ENCODE peak calls at places on chromosome 20, in eight cellular contexts. One of them, this sample, is unnamed.

GRCh38 chr20:60199866-60200265 is 241.6 kb downstream of the CDH26 start:
- DNase-seq in D341Med: no peak
- DNase-seq in amniotic stem cell: no peak
- DNase-seq in effector CD4-positive, alpha-beta T cell: no peak
- DNase-seq in activated CD8-positive, alpha-beta T cell treated with anti-CD3 and anti-CD28 coated beads, Interleukin-2, amount 10 ng/mL, durations not matched to agents 7 days and 5 days: no peak
- DNase-seq in stimulated activated CD8-positive, alpha-beta memory T cell treated with anti-CD3 and anti-CD28 coated beads, Interleukin-2, amount 100 ng/mL, for 48 hours: no peak
- DNase-seq in SW480: no peak
- DNase-seq in neural crest cell: no peak
- DNase-seq in this sample: no peak

GRCh38 chr20:9460518-9460917 is 53.9 kb upstream of the LAMP5 start:
- DNase-seq in D341Med: no peak
- DNase-seq in amniotic stem cell: no peak
- DNase-seq in effector CD4-positive, alpha-beta T cell: no peak
- DNase-seq in activated CD8-positive, alpha-beta T cell treated with anti-CD3 and anti-CD28 coated beads, Interleukin-2, amount 10 ng/mL, durations not matched to agents 7 days and 5 days: no peak
- DNase-seq in stimulated activated CD8-positive, alpha-beta memory T cell treated with anti-CD3 and anti-CD28 coated beads, Interleukin-2, amount 100 ng/mL, for 48 hours: no peak
- DNase-seq in SW480: no peak
- DNase-seq in neural crest cell: no peak
- DNase-seq in this sample: no peak

GRCh38 chr20:57959589-57959988 is 249.8 kb upstream of the PMEPA1 start:
- DNase-seq in D341Med: no peak
- DNase-seq in amniotic stem cell: no peak
- DNase-seq in effector CD4-positive, alpha-beta T cell: no peak
- DNase-seq in activated CD8-positive, alpha-beta T cell treated with anti-CD3 and anti-CD28 coated beads, Interleukin-2, amount 10 ng/mL, durations not matched to agents 7 days and 5 days: no peak
- DNase-seq in stimulated activated CD8-positive, alpha-beta memory T cell treated with anti-CD3 and anti-CD28 coated beads, Interleukin-2, amount 100 ng/mL, for 48 hours: no peak
- DNase-seq in SW480: no peak
- DNase-seq in neural crest cell: no peak
- DNase-seq in this sample: no peak

GRCh38 chr20:20211988-20212518 is 155.9 kb upstream of the INSM1 start:
- DNase-seq in D341Med: no peak
- DNase-seq in amniotic stem cell: no peak
- DNase-seq in effector CD4-positive, alpha-beta T cell: no peak
- DNase-seq in activated CD8-positive, alpha-beta T cell treated with anti-CD3 and anti-CD28 coated beads, Interleukin-2, amount 10 ng/mL, durations not matched to agents 7 days and 5 days: no peak
- DNase-seq in stimulated activated CD8-positive, alpha-beta memory T cell treated with anti-CD3 and anti-CD28 coated beads, Interleukin-2, amount 100 ng/mL, for 48 hours: no peak
- DNase-seq in SW480: no peak
- DNase-seq in neural crest cell: no peak
- DNase-seq in this sample: no peak

GRCh38 chr20:42441196-42441861 is 748.4 kb downstream of the PTPRT start:
- DNase-seq in D341Med: no peak
- DNase-seq in amniotic stem cell: no peak
- DNase-seq in effector CD4-positive, alpha-beta T cell: no peak
- DNase-seq in activated CD8-positive, alpha-beta T cell treated with anti-CD3 and anti-CD28 coated beads, Interleukin-2, amount 10 ng/mL, durations not matched to agents 7 days and 5 days: no peak
- DNase-seq in stimulated activated CD8-positive, alpha-beta memory T cell treated with anti-CD3 and anti-CD28 coated beads, Interleukin-2, amount 100 ng/mL, for 48 hours: no peak
- DNase-seq in SW480: no peak
- DNase-seq in neural crest cell: no peak
- DNase-seq in this sample: no peak

GRCh38 chr20:22320245-22320915 is 264.0 kb downstream of the FOXA2 start:
- DNase-seq in D341Med: no peak
- DNase-seq in amniotic stem cell: no peak
- DNase-seq in effector CD4-positive, alpha-beta T cell: no peak
- DNase-seq in activated CD8-positive, alpha-beta T cell treated with anti-CD3 and anti-CD28 coated beads, Interleukin-2, amount 10 ng/mL, durations not matched to agents 7 days and 5 days: no peak
- DNase-seq in stimulated activated CD8-positive, alpha-beta memory T cell treated with anti-CD3 and anti-CD28 coated beads, Interleukin-2, amount 100 ng/mL, for 48 hours: no peak
- DNase-seq in SW480: no peak
- DNase-seq in neural crest cell: no peak
- DNase-seq in this sample: no peak

GRCh38 chr20:44646023-44646640 is 5.4 kb downstream of the ADA start:
- DNase-seq in D341Med: no peak
- DNase-seq in amniotic stem cell: no peak
- DNase-seq in effector CD4-positive, alpha-beta T cell: no peak
- DNase-seq in activated CD8-positive, alpha-beta T cell treated with anti-CD3 and anti-CD28 coated beads, Interleukin-2, amount 10 ng/mL, durations not matched to agents 7 days and 5 days: peak; percentile 67
- DNase-seq in stimulated activated CD8-positive, alpha-beta memory T cell treated with anti-CD3 and anti-CD28 coated beads, Interleukin-2, amount 100 ng/mL, for 48 hours: no peak
- DNase-seq in SW480: no peak
- DNase-seq in neural crest cell: no peak
- DNase-seq in this sample: no peak

GRCh38 chr20:63206878-63207277 is 9.1 kb downstream of the YTHDF1 start:
- DNase-seq in D341Med: no peak
- DNase-seq in amniotic stem cell: no peak
- DNase-seq in effector CD4-positive, alpha-beta T cell: no peak
- DNase-seq in activated CD8-positive, alpha-beta T cell treated with anti-CD3 and anti-CD28 coated beads, Interleukin-2, amount 10 ng/mL, durations not matched to agents 7 days and 5 days: no peak
- DNase-seq in stimulated activated CD8-positive, alpha-beta memory T cell treated with anti-CD3 and anti-CD28 coated beads, Interleukin-2, amount 100 ng/mL, for 48 hours: no peak
- DNase-seq in SW480: no peak
- DNase-seq in neural crest cell: no peak
- DNase-seq in this sample: no peak

GRCh38 chr20:59932616-59933295 is 681 bp downstream of the SYCP2 start:
- DNase-seq in D341Med: peak; percentile 16
- DNase-seq in amniotic stem cell: no peak
- DNase-seq in effector CD4-positive, alpha-beta T cell: no peak
- DNase-seq in activated CD8-positive, alpha-beta T cell treated with anti-CD3 and anti-CD28 coated beads, Interleukin-2, amount 10 ng/mL, durations not matched to agents 7 days and 5 days: no peak
- DNase-seq in stimulated activated CD8-positive, alpha-beta memory T cell treated with anti-CD3 and anti-CD28 coated beads, Interleukin-2, amount 100 ng/mL, for 48 hours: no peak
- DNase-seq in SW480: no peak
- DNase-seq in neural crest cell: no peak
- DNase-seq in this sample: no peak

GRCh38 chr20:12928755-12929401 is 79.9 kb upstream of the SPTLC3 start:
- DNase-seq in D341Med: no peak
- DNase-seq in amniotic stem cell: no peak
- DNase-seq in effector CD4-positive, alpha-beta T cell: no peak
- DNase-seq in activated CD8-positive, alpha-beta T cell treated with anti-CD3 and anti-CD28 coated beads, Interleukin-2, amount 10 ng/mL, durations not matched to agents 7 days and 5 days: no peak
- DNase-seq in stimulated activated CD8-positive, alpha-beta memory T cell treated with anti-CD3 and anti-CD28 coated beads, Interleukin-2, amount 100 ng/mL, for 48 hours: no peak
- DNase-seq in SW480: peak; percentile 64
- DNase-seq in neural crest cell: no peak
- DNase-seq in this sample: no peak

GRCh38 chr20:50824137-50824536 is 29.3 kb downstream of the BCAS4 start:
- DNase-seq in D341Med: no peak
- DNase-seq in amniotic stem cell: no peak
- DNase-seq in effector CD4-positive, alpha-beta T cell: no peak
- DNase-seq in activated CD8-positive, alpha-beta T cell treated with anti-CD3 and anti-CD28 coated beads, Interleukin-2, amount 10 ng/mL, durations not matched to agents 7 days and 5 days: no peak
- DNase-seq in stimulated activated CD8-positive, alpha-beta memory T cell treated with anti-CD3 and anti-CD28 coated beads, Interleukin-2, amount 100 ng/mL, for 48 hours: no peak
- DNase-seq in SW480: no peak
- DNase-seq in neural crest cell: no peak
- DNase-seq in this sample: no peak

GRCh38 chr20:62134735-62135231 is 8.4 kb downstream of the PSMA7 start:
- DNase-seq in D341Med: no peak
- DNase-seq in amniotic stem cell: no peak
- DNase-seq in effector CD4-positive, alpha-beta T cell: no peak
- DNase-seq in activated CD8-positive, alpha-beta T cell treated with anti-CD3 and anti-CD28 coated beads, Interleukin-2, amount 10 ng/mL, durations not matched to agents 7 days and 5 days: no peak
- DNase-seq in stimulated activated CD8-positive, alpha-beta memory T cell treated with anti-CD3 and anti-CD28 coated beads, Interleukin-2, amount 100 ng/mL, for 48 hours: no peak
- DNase-seq in SW480: no peak
- DNase-seq in neural crest cell: no peak
- DNase-seq in this sample: no peak

GRCh38 chr20:45946149-45946970 is 11.9 kb downstream of the PCIF1 start:
- DNase-seq in D341Med: no peak
- DNase-seq in amniotic stem cell: no peak
- DNase-seq in effector CD4-positive, alpha-beta T cell: no peak
- DNase-seq in activated CD8-positive, alpha-beta T cell treated with anti-CD3 and anti-CD28 coated beads, Interleukin-2, amount 10 ng/mL, durations not matched to agents 7 days and 5 days: peak; percentile 55
- DNase-seq in stimulated activated CD8-positive, alpha-beta memory T cell treated with anti-CD3 and anti-CD28 coated beads, Interleukin-2, amount 100 ng/mL, for 48 hours: no peak
- DNase-seq in SW480: peak; percentile 43
- DNase-seq in neural crest cell: no peak
- DNase-seq in this sample: no peak

GRCh38 chr20:61608275-61609085 is 356.4 kb downstream of the CDH4 start:
- DNase-seq in D341Med: no peak
- DNase-seq in amniotic stem cell: no peak
- DNase-seq in effector CD4-positive, alpha-beta T cell: no peak
- DNase-seq in activated CD8-positive, alpha-beta T cell treated with anti-CD3 and anti-CD28 coated beads, Interleukin-2, amount 10 ng/mL, durations not matched to agents 7 days and 5 days: peak; percentile 24
- DNase-seq in stimulated activated CD8-positive, alpha-beta memory T cell treated with anti-CD3 and anti-CD28 coated beads, Interleukin-2, amount 100 ng/mL, for 48 hours: no peak
- DNase-seq in SW480: peak; percentile 40
- DNase-seq in neural crest cell: peak; percentile 50
- DNase-seq in this sample: no peak

GRCh38 chr20:44495802-44496481 is 20.3 kb downstream of the TTPAL start:
- DNase-seq in D341Med: no peak
- DNase-seq in amniotic stem cell: peak; percentile 32
- DNase-seq in effector CD4-positive, alpha-beta T cell: no peak
- DNase-seq in activated CD8-positive, alpha-beta T cell treated with anti-CD3 and anti-CD28 coated beads, Interleukin-2, amount 10 ng/mL, durations not matched to agents 7 days and 5 days: no peak
- DNase-seq in stimulated activated CD8-positive, alpha-beta memory T cell treated with anti-CD3 and anti-CD28 coated beads, Interleukin-2, amount 100 ng/mL, for 48 hours: no peak
- DNase-seq in SW480: peak; percentile 87
- DNase-seq in neural crest cell: no peak
- DNase-seq in this sample: no peak

This sample was measured in SK-MEL-5.